ENCODE peak calls at places on chromosome 3, in eight cellular contexts. V is GM23338, A is stomach, Z is endothelial cell of umbilical vein, K is Panc1, D is upper lobe of left lung, G is spleen, S is transverse colon. Q is an unnamed sample. For H3K4me1, the result is how much of the 10 kb centered on the place peaks cover.

GRCh38 chr3:129690406-129690805 is 83.9 kb upstream of the PLXND1 start:
- DNase-seq in V (peak), D (no peak), A (no peak), K (peak), S (no peak), G (no peak), Z (peak), Q (no peak)

GRCh38 chr3:18830087-18830486 is 318.2 kb upstream of the KCNH8 start:
- DNase-seq in V (no peak), A (no peak), G (no peak), K (no peak), D (no peak), Z (no peak), S (no peak), Q (no peak)

GRCh38 chr3:150286390-150287147 is 121.5 kb upstream of the TSC22D2 start:
- DNase-seq in A (no peak), Z (peak), K (no peak), S (no peak), G (no peak), V (peak), D (no peak), Q (no peak)

GRCh38 chr3:186219211-186219638 is 110.3 kb upstream of the ETV5 start:
- DNase-seq in Z (no peak), S (no peak), V (no peak), A (no peak), G (no peak), K (no peak), D (no peak), Q (no peak)

GRCh38 chr3:119664370-119664769 is 4.0 kb upstream of the POPDC2 start:
- DNase-seq in S (no peak), V (no peak), G (no peak), D (no peak), A (no peak), Z (no peak), K (no peak), Q (no peak)

GRCh38 chr3:120302361-120302760 is 17.3 kb upstream of the GPR156 start:
- DNase-seq in S (no peak), A (no peak), K (no peak), D (no peak), G (no peak), V (no peak), Z (no peak), Q (no peak)

GRCh38 chr3:194680888-194681615 is 4.6 kb upstream of the FAM43A start:
- DNase-seq in V (no peak), Z (no peak), G (no peak), A (peak), D (no peak), S (no peak), K (no peak), Q (no peak)

GRCh38 chr3:29333520-29333919 is 52.6 kb downstream of the RBMS3 start:
- DNase-seq in D (no peak), G (no peak), A (no peak), K (no peak), V (no peak), S (no peak), Z (no peak), Q (no peak)

GRCh38 chr3:124007186-124007585 is 15.3 kb upstream of the ROPN1 start:
- DNase-seq in G (no peak), S (no peak), Z (no peak), D (no peak), A (no peak), K (no peak), V (no peak), Q (no peak)

GRCh38 chr3:188546835-188547670 is 393.1 kb downstream of the LPP start:
- DNase-seq in Z (peak), K (peak), V (no peak), G (no peak), S (no peak), D (no peak), A (no peak), Q (no peak)

GRCh38 chr3:150721285-150722130 is 17.8 kb upstream of the ERICH6 start:
- DNase-seq in D (no peak), A (no peak), V (peak), G (no peak), Z (peak), S (no peak), K (no peak), Q (no peak)

GRCh38 chr3:36969540-36970432 is 23.1 kb downstream of the EPM2AIP1 start:
- DNase-seq in G (no peak), D (no peak), A (no peak), V (peak), K (no peak), Z (peak), S (no peak), Q (no peak)

GRCh38 chr3:159860727-159861126 is 127.9 kb upstream of the IL12A start:
- DNase-seq in Z (peak), G (no peak), V (no peak), A (no peak), D (no peak), K (no peak), S (no peak), Q (no peak)

GRCh38 chr3:184525337-184526157 is 36.0 kb upstream of the EPHB3 start:
- DNase-seq in G (peak), D (peak), V (peak), S (no peak), Z (no peak), A (no peak), K (no peak), Q (peak)

GRCh38 chr3:42661593-42662022 is 8.1 kb downstream of the ZBTB47 start:
- DNase-seq in V (no peak), G (no peak), D (no peak), A (no peak), K (no peak), S (no peak), Z (no peak), Q (no peak)

GRCh38 chr3:52405066-52405465 is 39.8 kb downstream of the SEMA3G start:
- DNase-seq in S (no peak), G (peak), D (no peak), K (no peak), A (no peak), Z (no peak), V (no peak), Q (no peak)

GRCh38 chr3:61218508-61218907 is 32.7 kb downstream of the FHIT start:
- DNase-seq in A (no peak), V (no peak), Z (no peak), D (no peak), S (no peak), G (no peak), K (no peak), Q (no peak)

GRCh38 chr3:196932600-196932999 is 9.7 kb downstream of the NCBP2 start:
- DNase-seq in Z (no peak), V (no peak), A (no peak), G (no peak), S (no peak), D (no peak), K (no peak), Q (no peak)

GRCh38 chr3:52024765-52025452 is 29.2 kb upstream of the RPL29 start:
- DNase-seq in V (no peak), G (no peak), A (no peak), D (no peak), S (no peak), Z (no peak), K (no peak), Q (no peak)

GRCh38 chr3:40663296-40663695 is 138.5 kb downstream of the ZNF621 start:
- DNase-seq in D (no peak), K (no peak), Z (no peak), A (no peak), V (no peak), S (no peak), G (no peak), Q (no peak)

GRCh38 chr3:49712166-49712565 is 7.3 kb downstream of the AMIGO3 start:
- DNase-seq in Z (no peak), K (no peak), V (no peak), D (peak), S (no peak), A (no peak), G (no peak), Q (no peak)

GRCh38 chr3:172919297-172919683 is 168.8 kb downstream of the ECT2 start:
- DNase-seq in G (no peak), A (no peak), S (no peak), K (no peak), V (no peak), Z (no peak), D (no peak), Q (no peak)

GRCh38 chr3:194282436-194283122 is 68.5 kb downstream of the CPN2 start:
- DNase-seq in S (peak), K (no peak), V (no peak), D (no peak), Z (no peak), G (peak), A (no peak), Q (peak)

GRCh38 chr3:73729969-73730440 is 105.3 kb upstream of the PDZRN3 start:
- DNase-seq in D (peak), K (no peak), G (no peak), Z (no peak), S (peak), V (no peak), A (peak), Q (no peak)

GRCh38 chr3:128950223-128950938 is 43.5 kb downstream of the CFAP92 start:
- DNase-seq in G (peak), A (no peak), V (peak), K (no peak), Z (peak), D (no peak), S (no peak), Q (no peak)

GRCh38 chr3:48403533-48404439 is 26.1 kb downstream of the PLXNB1 start:
- DNase-seq in V (no peak), D (peak), Z (no peak), K (no peak), S (no peak), G (peak), A (peak), Q (peak)

GRCh38 chr3:32705232-32705631 is 20.2 kb downstream of the CNOT10 start:
- DNase-seq in G (no peak), K (no peak), D (no peak), V (no peak), Z (no peak), S (no peak), A (no peak), Q (no peak)

GRCh38 chr3:30467596-30468238 is 138.7 kb upstream of the TGFBR2 start:
- DNase-seq in G (no peak), K (no peak), S (no peak), A (no peak), V (no peak), Z (no peak), D (no peak), Q (no peak)

GRCh38 chr3:189502256-189502655 is 128.9 kb upstream of the TP63 start:
- DNase-seq in G (no peak), V (no peak), A (no peak), Z (no peak), K (no peak), D (no peak), S (no peak), Q (no peak)

GRCh38 chr3:113277414-113277813 is 66.1 kb downstream of the BOC start:
- DNase-seq in K (no peak), V (no peak), D (no peak), G (no peak), A (no peak), Z (no peak), S (no peak), Q (no peak)
- H3K27ac ChIP-seq in K (no peak), V (no peak), D (no peak), G (no peak), A (no peak), Z (no peak), S (no peak), Q (peak)

GRCh38 chr3:20043825-20044224 is 3.6 kb downstream of the KAT2B start:
- DNase-seq in D (no peak), S (no peak), V (no peak), A (no peak), K (no peak), G (no peak), Z (no peak), Q (no peak)
- H3K4me1 ChIP-seq in D (under half), S (under half), V (under half), A (half or more), K (under half), G (half or more), Z (under half), Q (under half)

DNA sequence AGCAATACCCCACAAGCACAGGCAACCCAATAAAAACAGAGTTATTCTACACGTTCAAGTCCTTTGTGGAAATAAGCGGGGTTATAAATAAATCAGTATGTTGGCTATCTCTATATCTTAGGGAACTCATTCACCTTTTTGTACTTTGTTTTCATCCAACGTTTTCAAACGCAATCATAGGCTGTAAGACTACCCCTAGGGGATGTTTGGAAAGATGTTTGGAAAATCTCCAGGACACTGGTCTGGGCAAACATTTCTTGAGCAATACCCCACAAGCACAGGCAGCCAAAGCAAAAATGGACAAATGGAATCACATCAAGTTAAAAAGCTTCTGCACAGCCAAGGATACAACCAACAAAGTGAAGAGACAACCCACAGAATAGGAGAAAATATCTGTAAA is 70.1 kb downstream of the CLDN11 start:
- DNase-seq in G (no peak), Z (no peak), K (no peak), S (no peak), D (no peak), V (no peak), A (no peak), Q (peak)
- TF ChIP-seq POLR2AphosphoS5 in G (no peak), Z (no peak), K (no peak), S (no peak), D (no peak), V (no peak), A (no peak), Q (no peak)

GRCh38 chr3:58999134-58999778 is 50.6 kb downstream of the CFAP20DC start:
- DNase-seq in Z (no peak), A (no peak), G (no peak), K (no peak), V (no peak), S (no peak), D (no peak), Q (no peak)

GRCh38 chr3:58998476-58999117 is 51.2 kb downstream of the CFAP20DC start:
- DNase-seq in Z (peak), V (no peak), S (no peak), A (no peak), G (no peak), K (peak), D (no peak), Q (no peak)

GRCh38 chr3:58996730-58997129 is 53.1 kb downstream of the CFAP20DC start:
- DNase-seq in K (no peak), S (no peak), Z (no peak), D (peak), V (peak), G (no peak), A (no peak), Q (no peak)

GRCh38 chr3:58999779-59000170 is 50.0 kb downstream of the CFAP20DC start:
- DNase-seq in D (no peak), Z (no peak), G (no peak), K (no peak), S (no peak), A (no peak), V (no peak), Q (no peak)

GRCh38 chr3:59001675-59002074 is 48.1 kb downstream of the CFAP20DC start:
- DNase-seq in D (no peak), Z (no peak), A (no peak), G (no peak), K (no peak), V (no peak), S (no peak), Q (no peak)
- H3K27ac ChIP-seq in D (no peak), Z (no peak), A (no peak), G (no peak), K (no peak), V (no peak), S (no peak), Q (no peak)

GRCh38 chr3:46971742-46972141 is 4.8 kb downstream of the CCDC12 start:
- DNase-seq in K (no peak), S (no peak), V (no peak), G (peak), Z (no peak), A (no peak), D (no peak), Q (no peak)
- H3K4me1 ChIP-seq in K (under half), S (under half), V (under half), G (half or more), Z (under half), A (half or more), D (half or more), Q (under half)

GRCh38 chr3:115930168-115930567 is 306.9 kb downstream of the GAP43 start:
- DNase-seq in G (no peak), Z (no peak), K (no peak), A (no peak), D (no peak), V (no peak), S (no peak), Q (no peak)
- TF ChIP-seq POLR2AphosphoS5 in G (no peak), Z (no peak), K (no peak), A (no peak), D (no peak), V (no peak), S (no peak), Q (no peak)

DNA sequence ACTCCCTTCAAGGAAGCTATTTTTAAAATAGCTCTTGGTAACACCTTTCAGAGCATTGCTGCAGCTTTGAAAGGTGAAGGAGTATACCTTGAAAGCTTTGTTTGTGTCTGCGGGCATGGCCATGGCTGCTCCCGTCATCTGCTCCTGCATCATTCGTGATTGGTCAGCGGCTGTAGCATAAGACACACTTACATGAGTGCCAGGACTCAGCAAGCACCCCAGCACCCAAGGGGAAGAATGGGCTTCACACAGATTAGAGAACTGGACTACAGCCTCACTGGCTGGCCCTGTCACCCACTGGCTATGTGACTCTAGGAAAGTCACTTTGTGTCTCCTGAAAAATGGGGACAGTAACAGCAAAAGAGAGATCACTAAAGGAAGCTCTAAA is 17.0 kb downstream of the EMC3 start:
- DNase-seq in Z (no peak), G (no peak), V (no peak), K (no peak), A (no peak), S (no peak), D (no peak), Q (no peak)
- H3K27ac ChIP-seq in Z (no peak), G (no peak), V (no peak), K (no peak), A (peak), S (no peak), D (peak), Q (peak)

GRCh38 chr3:69092030-69092513 is 7.3 kb downstream of the ARL6IP5 start:
- DNase-seq in Z (peak), K (no peak), G (no peak), S (no peak), A (no peak), V (no peak), D (no peak), Q (no peak)

GRCh38 chr3:69091389-69092029 is 6.8 kb downstream of the ARL6IP5 start:
- DNase-seq in V (no peak), S (no peak), D (no peak), G (no peak), K (no peak), A (no peak), Z (no peak), Q (no peak)

GRCh38 chr3:69088033-69088432 is 3.3 kb downstream of the ARL6IP5 start:
- DNase-seq in K (no peak), G (no peak), S (no peak), Z (peak), A (no peak), D (no peak), V (no peak), Q (no peak)

GRCh38 chr3:69087030-69087791 is 2.5 kb downstream of the ARL6IP5 start:
- DNase-seq in G (no peak), Z (no peak), V (no peak), D (no peak), A (no peak), S (no peak), K (no peak), Q (no peak)

DNA sequence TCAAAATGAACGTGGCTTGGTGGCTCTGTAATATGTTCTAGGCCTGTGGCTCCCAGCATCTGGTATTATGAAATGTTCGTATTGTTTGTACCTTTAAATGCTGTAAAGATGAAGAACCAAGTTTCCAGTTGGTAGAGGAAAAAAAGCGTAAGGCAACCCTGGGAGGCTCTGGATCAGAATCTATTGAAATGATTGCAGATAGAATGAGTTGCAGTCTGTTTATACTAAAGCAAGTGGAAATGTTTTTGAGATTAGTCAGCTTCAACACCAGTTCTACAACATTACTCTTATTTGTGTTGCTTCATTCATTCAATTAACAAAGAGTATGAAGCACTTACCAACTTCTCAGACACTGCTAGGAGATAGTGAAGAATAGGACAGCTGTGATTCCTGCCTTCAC is 5.3 kb downstream of the ARL6IP5 start:
- DNase-seq in V (no peak), S (no peak), Z (peak), D (no peak), G (no peak), K (no peak), A (no peak), Q (no peak)
- H3K4me1 ChIP-seq in V (under half), S (half or more), Z (half or more), D (half or more), G (half or more), K (under half), A (half or more), Q (half or more)

GRCh38 chr3:171789759-171790505 is 20.4 kb downstream of the PLD1 start:
- DNase-seq in K (no peak), D (no peak), Z (no peak), G (no peak), A (no peak), V (no peak), S (no peak), Q (no peak)

GRCh38 chr3:171790574-171790897 is 19.7 kb downstream of the PLD1 start:
- DNase-seq in A (no peak), Z (peak), S (no peak), K (no peak), D (no peak), V (no peak), G (no peak), Q (no peak)

GRCh38 chr3:171792549-171792948 is 17.7 kb downstream of the PLD1 start:
- DNase-seq in G (no peak), A (no peak), D (no peak), V (no peak), Z (peak), K (no peak), S (no peak), Q (no peak)

GRCh38 chr3:171791695-171792082 is 18.6 kb downstream of the PLD1 start:
- DNase-seq in G (no peak), A (no peak), K (no peak), D (no peak), V (peak), Z (peak), S (no peak), Q (no peak)

GRCh38 chr3:171790898-171791694 is 19.2 kb downstream of the PLD1 start:
- DNase-seq in D (no peak), K (no peak), G (no peak), V (no peak), S (no peak), A (no peak), Z (peak), Q (no peak)
- TF ChIP-seq POLR2AphosphoS5 in D (no peak), K (no peak), G (no peak), V (no peak), S (no peak), A (no peak), Z (no peak), Q (no peak)

Q was measured in breast epithelium.